ENCODE peak calls at places on chromosomes 4 and X, in five cellular contexts. U, P, L, K and B are unnamed samples.

GRCh38 chrX:68978211-68978780 is 149.5 kb downstream of the EFNB1 start:
- DNase-seq in P (no peak), U (no peak), L (no peak), K (peak), B (no peak)

GRCh38 chr4:169014581-169014980 is 4.5 kb upstream of the CBR4 start:
- DNase-seq in U (no peak), K (no peak), L (no peak), P (no peak), B (no peak)

GRCh38 chrX:40998123-40998522 is 87.1 kb upstream of the USP9X start:
- DNase-seq in K (no peak), U (no peak), L (no peak), P (no peak), B (no peak)

GRCh38 chr4:107913283-107913899 is 18.0 kb upstream of the CYP2U1 start:
- DNase-seq in U (no peak), P (no peak), L (peak), K (peak), B (peak)

GRCh38 chr4:112521123-112522116 is 5.4 kb upstream of the NEUROG2 start:
- DNase-seq in K (no peak), U (no peak), P (no peak), L (peak), B (peak)

GRCh38 chr4:94605241-94605640 is 152.5 kb upstream of the BMPR1B start:
- DNase-seq in U (no peak), K (no peak), P (no peak), L (no peak), B (no peak)

GRCh38 chr4:48653217-48654014 is 126.7 kb downstream of the FRYL start:
- DNase-seq in L (peak), U (no peak), K (peak), P (peak), B (peak)

GRCh38 chrX:129760155-129760554 is 19.6 kb upstream of the SASH3 start:
- DNase-seq in L (no peak), U (no peak), K (no peak), P (no peak), B (no peak)

GRCh38 chr4:38687571-38688011 is 23.6 kb downstream of the KLF3 start:
- DNase-seq in K (no peak), U (no peak), L (peak), P (peak), B (no peak)

GRCh38 chr4:101074326-101074725 is 273.0 kb downstream of the PPP3CA start:
- DNase-seq in P (no peak), K (no peak), L (no peak), U (no peak), B (no peak)

GRCh38 chrX:116863029-116863428 is 400.3 kb upstream of the CT83 start:
- DNase-seq in U (no peak), L (no peak), P (no peak), K (no peak), B (no peak)

GRCh38 chr4:56147371-56147770 is 198.6 kb downstream of the CEP135 start:
- DNase-seq in P (no peak), L (no peak), K (peak), U (no peak), B (no peak)

GRCh38 chr4:84719115-84719514 is 136.2 kb downstream of the CDS1 start:
- DNase-seq in K (no peak), U (no peak), P (no peak), L (no peak), B (no peak)

GRCh38 chrX:103310592-103311400 is at the start of gene BEX2:
- DNase-seq in K (peak), L (peak), P (peak), U (peak), B (peak)

GRCh38 chr4:151438154-151438553 is 29.2 kb downstream of the FHIP1A start:
- DNase-seq in U (no peak), P (no peak), K (no peak), L (no peak), B (no peak)

GRCh38 chr4:180394307-180394706 is 1848.9 kb upstream of the TENM3 start:
- DNase-seq in U (no peak), P (no peak), L (no peak), K (no peak), B (no peak)

GRCh38 chrX:112818114-112819012 is 22.3 kb downstream of the AMOT start:
- DNase-seq in U (no peak), P (no peak), L (no peak), K (no peak), B (no peak)

GRCh38 chr4:145525291-145525740 is 43.7 kb downstream of the SMAD1 start:
- DNase-seq in K (no peak), P (no peak), U (no peak), L (no peak), B (no peak)

GRCh38 chrX:151753313-151754041 is 18.9 kb downstream of the CNGA2 start:
- DNase-seq in L (peak), U (no peak), P (no peak), K (no peak), B (peak)

GRCh38 chr4:94880976-94881375 is 123.2 kb downstream of the BMPR1B start:
- DNase-seq in P (no peak), K (peak), L (no peak), U (no peak), B (no peak)

GRCh38 chrX:121322159-121322558 is 274.7 kb downstream of the GLUD2 start:
- DNase-seq in U (no peak), P (no peak), L (no peak), K (no peak), B (peak)

GRCh38 chr4:38160487-38161207 is 200.4 kb downstream of the PTTG2 start:
- DNase-seq in K (peak), L (peak), U (no peak), P (peak), B (peak)

GRCh38 chr4:7828011-7828720 is 111.5 kb downstream of the AFAP1 start:
- DNase-seq in K (peak), L (peak), P (peak), U (peak), B (peak)

GRCh38 chrX:83508006-83508405 is at the start of gene POU3F4:
- DNase-seq in U (no peak), K (no peak), P (no peak), L (no peak), B (no peak)

GRCh38 chrX:145178268-145178667 is 69.0 kb upstream of the SPANXN1 start:
- DNase-seq in K (no peak), U (no peak), P (no peak), L (no peak), B (no peak)

GRCh38 chrX:39813631-39814246 is 284.0 kb downstream of the BCOR start:
- DNase-seq in K (peak), L (no peak), P (no peak), U (no peak), B (no peak)

GRCh38 chr4:48127882-48128394 is 6.1 kb downstream of the TXK start:
- DNase-seq in L (peak), U (peak), K (peak), P (peak), B (peak)